ENCODE peak calls at places on chromosomes 12 and 14, in seven cellular contexts. One of them, this sample, is unnamed.

GRCh38 chr12:633731-634130 is 29.5 kb downstream of the NINJ2 start:
- DNase-seq in NCI-H1105: no peak
- DNase-seq in NCI-H1417: no peak
- DNase-seq in activated CD4-positive, alpha-beta T cell treated with anti-CD3 and anti-CD28 coated beads, Interleukin-2, amount 50 U/mL, for 1 hour: no peak
- DNase-seq in nephron progenitor cell: no peak
- DNase-seq in AG04450: no peak
- DNase-seq in ascending aorta: no peak
- DNase-seq in this sample: no peak

GRCh38 chr12:10031771-10032175 is 1.3 kb downstream of the CLEC9A start:
- DNase-seq in NCI-H1105: no peak
- DNase-seq in NCI-H1417: no peak
- DNase-seq in activated CD4-positive, alpha-beta T cell treated with anti-CD3 and anti-CD28 coated beads, Interleukin-2, amount 50 U/mL, for 1 hour: no peak
- DNase-seq in nephron progenitor cell: no peak
- DNase-seq in AG04450: peak
- DNase-seq in ascending aorta: no peak
- DNase-seq in this sample: no peak

GRCh38 chr12:115870021-115870420 is 407.5 kb downstream of the MED13L start:
- DNase-seq in NCI-H1105: no peak
- DNase-seq in NCI-H1417: no peak
- DNase-seq in activated CD4-positive, alpha-beta T cell treated with anti-CD3 and anti-CD28 coated beads, Interleukin-2, amount 50 U/mL, for 1 hour: no peak
- DNase-seq in nephron progenitor cell: no peak
- DNase-seq in AG04450: no peak
- DNase-seq in ascending aorta: no peak
- DNase-seq in this sample: no peak

GRCh38 chr14:91509083-91509877 is 830 bp downstream of the PPP4R3A start:
- DNase-seq in NCI-H1105: peak
- DNase-seq in NCI-H1417: peak
- DNase-seq in activated CD4-positive, alpha-beta T cell treated with anti-CD3 and anti-CD28 coated beads, Interleukin-2, amount 50 U/mL, for 1 hour: peak
- DNase-seq in nephron progenitor cell: no peak
- DNase-seq in AG04450: no peak
- DNase-seq in ascending aorta: no peak
- DNase-seq in this sample: peak

GRCh38 chr12:25394025-25394424 is 143.3 kb upstream of the KRAS start:
- DNase-seq in NCI-H1105: no peak
- DNase-seq in NCI-H1417: no peak
- DNase-seq in activated CD4-positive, alpha-beta T cell treated with anti-CD3 and anti-CD28 coated beads, Interleukin-2, amount 50 U/mL, for 1 hour: no peak
- DNase-seq in nephron progenitor cell: no peak
- DNase-seq in AG04450: no peak
- DNase-seq in ascending aorta: no peak
- DNase-seq in this sample: no peak

GRCh38 chr14:103898204-103898603 is 30.1 kb upstream of the TDRD9 start:
- DNase-seq in NCI-H1105: no peak
- DNase-seq in NCI-H1417: no peak
- DNase-seq in activated CD4-positive, alpha-beta T cell treated with anti-CD3 and anti-CD28 coated beads, Interleukin-2, amount 50 U/mL, for 1 hour: no peak
- DNase-seq in nephron progenitor cell: no peak
- DNase-seq in AG04450: no peak
- DNase-seq in ascending aorta: no peak
- DNase-seq in this sample: no peak

GRCh38 chr12:6276936-6277615 is 33.4 kb upstream of the PLEKHG6 start:
- DNase-seq in NCI-H1105: no peak
- DNase-seq in NCI-H1417: no peak
- DNase-seq in activated CD4-positive, alpha-beta T cell treated with anti-CD3 and anti-CD28 coated beads, Interleukin-2, amount 50 U/mL, for 1 hour: no peak
- DNase-seq in nephron progenitor cell: no peak
- DNase-seq in AG04450: no peak
- DNase-seq in ascending aorta: no peak
- DNase-seq in this sample: no peak

GRCh38 chr14:77303417-77304156 is 17.1 kb downstream of the POMT2 start:
- DNase-seq in NCI-H1105: no peak
- DNase-seq in NCI-H1417: peak
- DNase-seq in activated CD4-positive, alpha-beta T cell treated with anti-CD3 and anti-CD28 coated beads, Interleukin-2, amount 50 U/mL, for 1 hour: no peak
- DNase-seq in nephron progenitor cell: no peak
- DNase-seq in AG04450: peak
- DNase-seq in ascending aorta: no peak
- DNase-seq in this sample: peak

GRCh38 chr14:93010543-93011541 is 87.9 kb downstream of the CHGA start:
- DNase-seq in NCI-H1105: no peak
- DNase-seq in NCI-H1417: peak
- DNase-seq in activated CD4-positive, alpha-beta T cell treated with anti-CD3 and anti-CD28 coated beads, Interleukin-2, amount 50 U/mL, for 1 hour: no peak
- DNase-seq in nephron progenitor cell: no peak
- DNase-seq in AG04450: no peak
- DNase-seq in ascending aorta: no peak
- DNase-seq in this sample: peak

GRCh38 chr12:124883263-124883876 is 19.7 kb upstream of the SCARB1 start:
- DNase-seq in NCI-H1105: no peak
- DNase-seq in NCI-H1417: no peak
- DNase-seq in activated CD4-positive, alpha-beta T cell treated with anti-CD3 and anti-CD28 coated beads, Interleukin-2, amount 50 U/mL, for 1 hour: no peak
- DNase-seq in nephron progenitor cell: no peak
- DNase-seq in AG04450: no peak
- DNase-seq in ascending aorta: no peak
- DNase-seq in this sample: no peak

GRCh38 chr14:74973003-74973614 is 17.7 kb upstream of the PGF start:
- DNase-seq in NCI-H1105: no peak
- DNase-seq in NCI-H1417: peak
- DNase-seq in activated CD4-positive, alpha-beta T cell treated with anti-CD3 and anti-CD28 coated beads, Interleukin-2, amount 50 U/mL, for 1 hour: no peak
- DNase-seq in nephron progenitor cell: no peak
- DNase-seq in AG04450: no peak
- DNase-seq in ascending aorta: no peak
- DNase-seq in this sample: no peak

GRCh38 chr14:104451474-104451873 is 128.1 kb upstream of the C14orf180 start:
- DNase-seq in NCI-H1105: no peak
- DNase-seq in NCI-H1417: no peak
- DNase-seq in activated CD4-positive, alpha-beta T cell treated with anti-CD3 and anti-CD28 coated beads, Interleukin-2, amount 50 U/mL, for 1 hour: no peak
- DNase-seq in nephron progenitor cell: no peak
- DNase-seq in AG04450: no peak
- DNase-seq in ascending aorta: no peak
- DNase-seq in this sample: no peak

GRCh38 chr12:131159660-131160059 is 206.0 kb downstream of the ADGRD1 start:
- DNase-seq in NCI-H1105: no peak
- DNase-seq in NCI-H1417: no peak
- DNase-seq in activated CD4-positive, alpha-beta T cell treated with anti-CD3 and anti-CD28 coated beads, Interleukin-2, amount 50 U/mL, for 1 hour: no peak
- DNase-seq in nephron progenitor cell: no peak
- DNase-seq in AG04450: no peak
- DNase-seq in ascending aorta: no peak
- DNase-seq in this sample: no peak

GRCh38 chr12:80752464-80752863 is 35.8 kb downstream of the MYF5 start:
- DNase-seq in NCI-H1105: no peak
- DNase-seq in NCI-H1417: no peak
- DNase-seq in activated CD4-positive, alpha-beta T cell treated with anti-CD3 and anti-CD28 coated beads, Interleukin-2, amount 50 U/mL, for 1 hour: no peak
- DNase-seq in nephron progenitor cell: no peak
- DNase-seq in AG04450: no peak
- DNase-seq in ascending aorta: no peak
- DNase-seq in this sample: no peak

GRCh38 chr14:100578552-100578951 is 8.7 kb downstream of the BEGAIN start:
- DNase-seq in NCI-H1105: no peak
- DNase-seq in NCI-H1417: no peak
- DNase-seq in activated CD4-positive, alpha-beta T cell treated with anti-CD3 and anti-CD28 coated beads, Interleukin-2, amount 50 U/mL, for 1 hour: no peak
- DNase-seq in nephron progenitor cell: no peak
- DNase-seq in AG04450: no peak
- DNase-seq in ascending aorta: no peak
- DNase-seq in this sample: no peak

GRCh38 chr12:66775941-66776340 is 97.1 kb upstream of the GRIP1 start:
- DNase-seq in NCI-H1105: no peak
- DNase-seq in NCI-H1417: peak
- DNase-seq in activated CD4-positive, alpha-beta T cell treated with anti-CD3 and anti-CD28 coated beads, Interleukin-2, amount 50 U/mL, for 1 hour: no peak
- DNase-seq in nephron progenitor cell: no peak
- DNase-seq in AG04450: no peak
- DNase-seq in ascending aorta: no peak
- DNase-seq in this sample: no peak

GRCh38 chr12:45483571-45483970 is 245.9 kb upstream of the ARID2 start:
- DNase-seq in NCI-H1105: no peak
- DNase-seq in NCI-H1417: no peak
- DNase-seq in activated CD4-positive, alpha-beta T cell treated with anti-CD3 and anti-CD28 coated beads, Interleukin-2, amount 50 U/mL, for 1 hour: no peak
- DNase-seq in nephron progenitor cell: no peak
- DNase-seq in AG04450: no peak
- DNase-seq in ascending aorta: no peak
- DNase-seq in this sample: no peak

GRCh38 chr14:36519431-36520321 is at the start of gene NKX2-1:
- DNase-seq in NCI-H1105: peak
- DNase-seq in NCI-H1417: peak
- DNase-seq in activated CD4-positive, alpha-beta T cell treated with anti-CD3 and anti-CD28 coated beads, Interleukin-2, amount 50 U/mL, for 1 hour: no peak
- DNase-seq in nephron progenitor cell: peak
- DNase-seq in AG04450: no peak
- DNase-seq in ascending aorta: no peak
- DNase-seq in this sample: peak

GRCh38 chr12:3092770-3093169 is 15.6 kb downstream of the TSPAN9 start:
- DNase-seq in NCI-H1105: no peak
- DNase-seq in NCI-H1417: no peak
- DNase-seq in activated CD4-positive, alpha-beta T cell treated with anti-CD3 and anti-CD28 coated beads, Interleukin-2, amount 50 U/mL, for 1 hour: no peak
- DNase-seq in nephron progenitor cell: no peak
- DNase-seq in AG04450: no peak
- DNase-seq in ascending aorta: no peak
- DNase-seq in this sample: no peak

GRCh38 chr12:10968765-10969456 is 17.8 kb downstream of the TAS2R50 start:
- DNase-seq in NCI-H1105: no peak
- DNase-seq in NCI-H1417: no peak
- DNase-seq in activated CD4-positive, alpha-beta T cell treated with anti-CD3 and anti-CD28 coated beads, Interleukin-2, amount 50 U/mL, for 1 hour: no peak
- DNase-seq in nephron progenitor cell: no peak
- DNase-seq in AG04450: peak
- DNase-seq in ascending aorta: no peak
- DNase-seq in this sample: no peak

GRCh38 chr12:72491399-72491798 is 219.2 kb downstream of the TRHDE start:
- DNase-seq in NCI-H1105: no peak
- DNase-seq in NCI-H1417: peak
- DNase-seq in activated CD4-positive, alpha-beta T cell treated with anti-CD3 and anti-CD28 coated beads, Interleukin-2, amount 50 U/mL, for 1 hour: no peak
- DNase-seq in nephron progenitor cell: no peak
- DNase-seq in AG04450: peak
- DNase-seq in ascending aorta: no peak
- DNase-seq in this sample: no peak

GRCh38 chr12:117334855-117335587 is 26.4 kb downstream of the NOS1 start:
- DNase-seq in NCI-H1105: no peak
- DNase-seq in NCI-H1417: no peak
- DNase-seq in activated CD4-positive, alpha-beta T cell treated with anti-CD3 and anti-CD28 coated beads, Interleukin-2, amount 50 U/mL, for 1 hour: no peak
- DNase-seq in nephron progenitor cell: no peak
- DNase-seq in AG04450: no peak
- DNase-seq in ascending aorta: no peak
- DNase-seq in this sample: no peak

GRCh38 chr14:100894416-100894815 is 9.1 kb downstream of the RTL1 start:
- DNase-seq in NCI-H1105: no peak
- DNase-seq in NCI-H1417: no peak
- DNase-seq in activated CD4-positive, alpha-beta T cell treated with anti-CD3 and anti-CD28 coated beads, Interleukin-2, amount 50 U/mL, for 1 hour: no peak
- DNase-seq in nephron progenitor cell: no peak
- DNase-seq in AG04450: no peak
- DNase-seq in ascending aorta: no peak
- DNase-seq in this sample: no peak

GRCh38 chr12:68521321-68521839 is 89.3 kb upstream of the RAP1B start:
- DNase-seq in NCI-H1105: no peak
- DNase-seq in NCI-H1417: no peak
- DNase-seq in activated CD4-positive, alpha-beta T cell treated with anti-CD3 and anti-CD28 coated beads, Interleukin-2, amount 50 U/mL, for 1 hour: no peak
- DNase-seq in nephron progenitor cell: no peak
- DNase-seq in AG04450: peak
- DNase-seq in ascending aorta: no peak
- DNase-seq in this sample: no peak

GRCh38 chr14:77883479-77884238 is 83.8 kb downstream of the ADCK1 start:
- DNase-seq in NCI-H1105: peak
- DNase-seq in NCI-H1417: peak
- DNase-seq in activated CD4-positive, alpha-beta T cell treated with anti-CD3 and anti-CD28 coated beads, Interleukin-2, amount 50 U/mL, for 1 hour: no peak
- DNase-seq in nephron progenitor cell: no peak
- DNase-seq in AG04450: no peak
- DNase-seq in ascending aorta: no peak
- DNase-seq in this sample: peak

GRCh38 chr12:79927772-79928474 is 7.0 kb downstream of the PPP1R12A start:
- DNase-seq in NCI-H1105: no peak
- DNase-seq in NCI-H1417: no peak
- DNase-seq in activated CD4-positive, alpha-beta T cell treated with anti-CD3 and anti-CD28 coated beads, Interleukin-2, amount 50 U/mL, for 1 hour: peak
- DNase-seq in nephron progenitor cell: no peak
- DNase-seq in AG04450: no peak
- DNase-seq in ascending aorta: no peak
- DNase-seq in this sample: no peak

GRCh38 chr14:30560581-30560980 is 1.6 kb downstream of the G2E3 start:
- DNase-seq in NCI-H1105: no peak
- DNase-seq in NCI-H1417: peak
- DNase-seq in activated CD4-positive, alpha-beta T cell treated with anti-CD3 and anti-CD28 coated beads, Interleukin-2, amount 50 U/mL, for 1 hour: no peak
- DNase-seq in nephron progenitor cell: no peak
- DNase-seq in AG04450: no peak
- DNase-seq in ascending aorta: no peak
- DNase-seq in this sample: no peak

GRCh38 chr14:28494196-28494595 is 272.4 kb upstream of the FOXG1 start:
- DNase-seq in NCI-H1105: no peak
- DNase-seq in NCI-H1417: no peak
- DNase-seq in activated CD4-positive, alpha-beta T cell treated with anti-CD3 and anti-CD28 coated beads, Interleukin-2, amount 50 U/mL, for 1 hour: no peak
- DNase-seq in nephron progenitor cell: no peak
- DNase-seq in AG04450: no peak
- DNase-seq in ascending aorta: no peak
- DNase-seq in this sample: no peak

GRCh38 chr12:40238221-40238902 is 13.6 kb downstream of the LRRK2 start:
- DNase-seq in NCI-H1105: no peak
- DNase-seq in NCI-H1417: peak
- DNase-seq in activated CD4-positive, alpha-beta T cell treated with anti-CD3 and anti-CD28 coated beads, Interleukin-2, amount 50 U/mL, for 1 hour: no peak
- DNase-seq in nephron progenitor cell: no peak
- DNase-seq in AG04450: no peak
- DNase-seq in ascending aorta: no peak
- DNase-seq in this sample: no peak

GRCh38 chr12:50764861-50765324 is 992 bp downstream of the ATF1 start:
- DNase-seq in NCI-H1105: no peak
- DNase-seq in NCI-H1417: peak
- DNase-seq in activated CD4-positive, alpha-beta T cell treated with anti-CD3 and anti-CD28 coated beads, Interleukin-2, amount 50 U/mL, for 1 hour: peak
- DNase-seq in nephron progenitor cell: no peak
- DNase-seq in AG04450: no peak
- DNase-seq in ascending aorta: no peak
- DNase-seq in this sample: no peak

GRCh38 chr14:98958048-98959031 is 313.7 kb downstream of the BCL11B start:
- DNase-seq in NCI-H1105: no peak
- DNase-seq in NCI-H1417: no peak
- DNase-seq in activated CD4-positive, alpha-beta T cell treated with anti-CD3 and anti-CD28 coated beads, Interleukin-2, amount 50 U/mL, for 1 hour: no peak
- DNase-seq in nephron progenitor cell: no peak
- DNase-seq in AG04450: no peak
- DNase-seq in ascending aorta: no peak
- DNase-seq in this sample: no peak